ENCODE peak calls at places on chromosomes 11 and 22, in eight cellular contexts. One of them, this sample, is unnamed.

GRCh38 chr11:102168483-102168882 is 58.2 kb downstream of the YAP1 start:
- DNase-seq in HCT116: no peak
- DNase-seq in CD8-positive, alpha-beta T cell: no peak
- DNase-seq in HFF-Myc: no peak
- DNase-seq in fibroblast of the aortic adventitia: peak; percentile 27
- DNase-seq in tibial nerve: no peak
- DNase-seq in H7: no peak
- DNase-seq in fibroblast of mammary gland: no peak
- DNase-seq in this sample: peak; percentile 72

GRCh38 chr11:7889985-7890384 is 41.1 kb downstream of the OR10A6 start:
- DNase-seq in HCT116: no peak
- DNase-seq in CD8-positive, alpha-beta T cell: no peak
- DNase-seq in HFF-Myc: no peak
- DNase-seq in fibroblast of the aortic adventitia: no peak
- DNase-seq in tibial nerve: no peak
- DNase-seq in H7: no peak
- DNase-seq in fibroblast of mammary gland: no peak
- DNase-seq in this sample: no peak

GRCh38 chr22:38878001-38878400 is 6.0 kb upstream of the CBX6 start:
- DNase-seq in HCT116: no peak
- DNase-seq in CD8-positive, alpha-beta T cell: no peak
- DNase-seq in HFF-Myc: no peak
- DNase-seq in fibroblast of the aortic adventitia: no peak
- DNase-seq in tibial nerve: no peak
- DNase-seq in H7: no peak
- DNase-seq in fibroblast of mammary gland: no peak
- DNase-seq in this sample: no peak

GRCh38 chr22:33726294-33726711 is 194.0 kb downstream of the LARGE1 start:
- DNase-seq in HCT116: no peak
- DNase-seq in CD8-positive, alpha-beta T cell: no peak
- DNase-seq in HFF-Myc: peak; percentile 66
- DNase-seq in fibroblast of the aortic adventitia: peak; percentile 87
- DNase-seq in tibial nerve: no peak
- DNase-seq in H7: no peak
- DNase-seq in fibroblast of mammary gland: peak; percentile 65
- DNase-seq in this sample: no peak

GRCh38 chr11:58786693-58787092 is 55.0 kb upstream of the GLYAT start:
- DNase-seq in HCT116: no peak
- DNase-seq in CD8-positive, alpha-beta T cell: no peak
- DNase-seq in HFF-Myc: no peak
- DNase-seq in fibroblast of the aortic adventitia: no peak
- DNase-seq in tibial nerve: no peak
- DNase-seq in H7: no peak
- DNase-seq in fibroblast of mammary gland: peak; percentile 15
- DNase-seq in this sample: no peak

GRCh38 chr11:108148549-108148948 is 27.2 kb downstream of the ACAT1 start:
- DNase-seq in HCT116: no peak
- DNase-seq in CD8-positive, alpha-beta T cell: no peak
- DNase-seq in HFF-Myc: no peak
- DNase-seq in fibroblast of the aortic adventitia: no peak
- DNase-seq in tibial nerve: no peak
- DNase-seq in H7: no peak
- DNase-seq in fibroblast of mammary gland: no peak
- DNase-seq in this sample: no peak

GRCh38 chr11:61924016-61924360 is 6.6 kb upstream of the RAB3IL1 start:
- DNase-seq in HCT116: no peak
- DNase-seq in CD8-positive, alpha-beta T cell: no peak
- DNase-seq in HFF-Myc: no peak
- DNase-seq in fibroblast of the aortic adventitia: no peak
- DNase-seq in tibial nerve: no peak
- DNase-seq in H7: no peak
- DNase-seq in fibroblast of mammary gland: no peak
- DNase-seq in this sample: no peak

GRCh38 chr11:65380460-65381126 is 1.9 kb downstream of the SLC25A45 start:
- DNase-seq in HCT116: no peak
- DNase-seq in CD8-positive, alpha-beta T cell: no peak
- DNase-seq in HFF-Myc: no peak
- DNase-seq in fibroblast of the aortic adventitia: no peak
- DNase-seq in tibial nerve: no peak
- DNase-seq in H7: peak; percentile 52
- DNase-seq in fibroblast of mammary gland: no peak
- DNase-seq in this sample: no peak

GRCh38 chr11:107740256-107740655 is 28.4 kb upstream of the SLN start:
- DNase-seq in HCT116: no peak
- DNase-seq in CD8-positive, alpha-beta T cell: no peak
- DNase-seq in HFF-Myc: no peak
- DNase-seq in fibroblast of the aortic adventitia: no peak
- DNase-seq in tibial nerve: no peak
- DNase-seq in H7: no peak
- DNase-seq in fibroblast of mammary gland: peak; percentile 67
- DNase-seq in this sample: no peak

DNA sequence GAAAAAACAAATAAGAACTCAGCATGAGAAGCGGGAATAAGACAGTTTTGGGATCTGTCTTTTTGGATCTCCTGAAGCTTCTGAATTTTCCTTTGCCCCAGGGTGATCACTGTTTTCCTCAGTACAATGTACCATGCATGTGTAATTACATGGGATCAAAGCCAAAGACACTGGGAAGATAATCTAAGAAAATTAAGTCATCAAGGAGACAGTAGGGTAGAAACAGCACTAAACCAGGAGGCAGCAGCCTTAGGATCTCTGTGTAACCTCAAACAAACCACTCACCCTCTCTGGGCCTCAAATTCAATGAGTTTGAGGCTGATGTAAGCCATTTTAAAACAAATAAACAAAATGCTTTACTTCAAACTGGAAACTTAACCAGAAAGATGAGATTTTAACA is 77.1 kb downstream of the RAB30 start:
- DNase-seq in HCT116: no peak
- DNase-seq in CD8-positive, alpha-beta T cell: no peak
- DNase-seq in HFF-Myc: no peak
- DNase-seq in fibroblast of the aortic adventitia: peak; percentile 10
- DNase-seq in tibial nerve: no peak
- DNase-seq in H7: no peak
- DNase-seq in fibroblast of mammary gland: peak; percentile 45
- DNase-seq in this sample: no peak
- H3K4me3 ChIP-seq in HCT116: no peak overlapping the region
- H3K4me3 ChIP-seq in CD8-positive, alpha-beta T cell: no peak overlapping the region
- H3K4me3 ChIP-seq in HFF-Myc: no peak overlapping the region
- H3K4me3 ChIP-seq in fibroblast of the aortic adventitia: no peak overlapping the region
- H3K4me3 ChIP-seq in tibial nerve: no peak overlapping the region
- H3K4me3 ChIP-seq in H7: no peak overlapping the region
- H3K4me3 ChIP-seq in fibroblast of mammary gland: no peak overlapping the region
- H3K4me3 ChIP-seq in this sample: no peak overlapping the region

GRCh38 chr11:37264060-37264459 is 666.0 kb upstream of the RAG2 start:
- DNase-seq in HCT116: no peak
- DNase-seq in CD8-positive, alpha-beta T cell: no peak
- DNase-seq in HFF-Myc: no peak
- DNase-seq in fibroblast of the aortic adventitia: no peak
- DNase-seq in tibial nerve: no peak
- DNase-seq in H7: no peak
- DNase-seq in fibroblast of mammary gland: no peak
- DNase-seq in this sample: no peak
- H3K4me3 ChIP-seq in HCT116: no peak overlapping the region
- H3K4me3 ChIP-seq in CD8-positive, alpha-beta T cell: no peak overlapping the region
- H3K4me3 ChIP-seq in HFF-Myc: no peak overlapping the region
- H3K4me3 ChIP-seq in fibroblast of the aortic adventitia: no peak overlapping the region
- H3K4me3 ChIP-seq in tibial nerve: no peak overlapping the region
- H3K4me3 ChIP-seq in H7: no peak overlapping the region
- H3K4me3 ChIP-seq in fibroblast of mammary gland: no peak overlapping the region
- H3K4me3 ChIP-seq in this sample: no peak overlapping the region

GRCh38 chr22:45640941-45641621 is 30.6 kb upstream of the ATXN10 start:
- DNase-seq in HCT116: no peak
- DNase-seq in CD8-positive, alpha-beta T cell: no peak
- DNase-seq in HFF-Myc: no peak
- DNase-seq in fibroblast of the aortic adventitia: no peak
- DNase-seq in tibial nerve: no peak
- DNase-seq in H7: no peak
- DNase-seq in fibroblast of mammary gland: no peak
- DNase-seq in this sample: no peak

GRCh38 chr22:45638197-45638596 is 33.4 kb upstream of the ATXN10 start:
- DNase-seq in HCT116: no peak
- DNase-seq in CD8-positive, alpha-beta T cell: no peak
- DNase-seq in HFF-Myc: no peak
- DNase-seq in fibroblast of the aortic adventitia: no peak
- DNase-seq in tibial nerve: no peak
- DNase-seq in H7: no peak
- DNase-seq in fibroblast of mammary gland: no peak
- DNase-seq in this sample: no peak

GRCh38 chr22:45640291-45640940 is 31.2 kb upstream of the ATXN10 start:
- DNase-seq in HCT116: no peak
- DNase-seq in CD8-positive, alpha-beta T cell: no peak
- DNase-seq in HFF-Myc: no peak
- DNase-seq in fibroblast of the aortic adventitia: no peak
- DNase-seq in tibial nerve: no peak
- DNase-seq in H7: peak; percentile 55
- DNase-seq in fibroblast of mammary gland: no peak
- DNase-seq in this sample: no peak

GRCh38 chr22:45639747-45640102 is 31.9 kb upstream of the ATXN10 start:
- DNase-seq in HCT116: no peak
- DNase-seq in CD8-positive, alpha-beta T cell: no peak
- DNase-seq in HFF-Myc: no peak
- DNase-seq in fibroblast of the aortic adventitia: no peak
- DNase-seq in tibial nerve: no peak
- DNase-seq in H7: no peak
- DNase-seq in fibroblast of mammary gland: no peak
- DNase-seq in this sample: no peak

GRCh38 chr22:45638834-45639746 is 32.5 kb upstream of the ATXN10 start:
- DNase-seq in HCT116: peak; percentile 49
- DNase-seq in CD8-positive, alpha-beta T cell: no peak
- DNase-seq in HFF-Myc: no peak
- DNase-seq in fibroblast of the aortic adventitia: peak; percentile 69
- DNase-seq in tibial nerve: peak; percentile 38
- DNase-seq in H7: peak; percentile 50
- DNase-seq in fibroblast of mammary gland: peak; percentile 69
- DNase-seq in this sample: no peak
- H3K4me3 ChIP-seq in HCT116: peak overlapping the region; percentile 42
- H3K4me3 ChIP-seq in CD8-positive, alpha-beta T cell: no peak overlapping the region
- H3K4me3 ChIP-seq in HFF-Myc: no peak overlapping the region
- H3K4me3 ChIP-seq in fibroblast of the aortic adventitia: no peak overlapping the region
- H3K4me3 ChIP-seq in tibial nerve: no peak overlapping the region
- H3K4me3 ChIP-seq in H7: no peak overlapping the region
- H3K4me3 ChIP-seq in fibroblast of mammary gland: no peak overlapping the region
- H3K4me3 ChIP-seq in this sample: no peak overlapping the region

GRCh38 chr11:127737499-127737898 is 736.9 kb upstream of the KIRREL3 start:
- DNase-seq in HCT116: no peak
- DNase-seq in CD8-positive, alpha-beta T cell: no peak
- DNase-seq in HFF-Myc: no peak
- DNase-seq in fibroblast of the aortic adventitia: no peak
- DNase-seq in tibial nerve: no peak
- DNase-seq in H7: no peak
- DNase-seq in fibroblast of mammary gland: no peak
- DNase-seq in this sample: no peak

GRCh38 chr11:127733552-127733951 is 733.0 kb upstream of the KIRREL3 start:
- DNase-seq in HCT116: no peak
- DNase-seq in CD8-positive, alpha-beta T cell: no peak
- DNase-seq in HFF-Myc: no peak
- DNase-seq in fibroblast of the aortic adventitia: no peak
- DNase-seq in tibial nerve: no peak
- DNase-seq in H7: no peak
- DNase-seq in fibroblast of mammary gland: no peak
- DNase-seq in this sample: peak; percentile 85
- H3K4me3 ChIP-seq in HCT116: no peak overlapping the region
- H3K4me3 ChIP-seq in CD8-positive, alpha-beta T cell: no peak overlapping the region
- H3K4me3 ChIP-seq in HFF-Myc: no peak overlapping the region
- H3K4me3 ChIP-seq in fibroblast of the aortic adventitia: no peak overlapping the region
- H3K4me3 ChIP-seq in tibial nerve: no peak overlapping the region
- H3K4me3 ChIP-seq in H7: no peak overlapping the region
- H3K4me3 ChIP-seq in fibroblast of mammary gland: no peak overlapping the region
- H3K4me3 ChIP-seq in this sample: no peak overlapping the region

GRCh38 chr11:122976396-122976733 is 5.3 kb downstream of the BSX start:
- DNase-seq in HCT116: no peak
- DNase-seq in CD8-positive, alpha-beta T cell: no peak
- DNase-seq in HFF-Myc: no peak
- DNase-seq in fibroblast of the aortic adventitia: no peak
- DNase-seq in tibial nerve: no peak
- DNase-seq in H7: peak; percentile 47
- DNase-seq in fibroblast of mammary gland: no peak
- DNase-seq in this sample: no peak

GRCh38 chr11:122979103-122979814 is 2.4 kb downstream of the BSX start:
- DNase-seq in HCT116: no peak
- DNase-seq in CD8-positive, alpha-beta T cell: no peak
- DNase-seq in HFF-Myc: no peak
- DNase-seq in fibroblast of the aortic adventitia: no peak
- DNase-seq in tibial nerve: no peak
- DNase-seq in H7: peak; percentile 71
- DNase-seq in fibroblast of mammary gland: no peak
- DNase-seq in this sample: peak; percentile 18

GRCh38 chr11:122978303-122978620 is 3.4 kb downstream of the BSX start:
- DNase-seq in HCT116: no peak
- DNase-seq in CD8-positive, alpha-beta T cell: no peak
- DNase-seq in HFF-Myc: no peak
- DNase-seq in fibroblast of the aortic adventitia: no peak
- DNase-seq in tibial nerve: no peak
- DNase-seq in H7: no peak
- DNase-seq in fibroblast of mammary gland: no peak
- DNase-seq in this sample: peak; percentile 12

GRCh38 chr11:122976734-122977454 is 4.7 kb downstream of the BSX start:
- DNase-seq in HCT116: no peak
- DNase-seq in CD8-positive, alpha-beta T cell: no peak
- DNase-seq in HFF-Myc: no peak
- DNase-seq in fibroblast of the aortic adventitia: no peak
- DNase-seq in tibial nerve: no peak
- DNase-seq in H7: peak; percentile 81
- DNase-seq in fibroblast of mammary gland: no peak
- DNase-seq in this sample: peak; percentile 57

DNA sequence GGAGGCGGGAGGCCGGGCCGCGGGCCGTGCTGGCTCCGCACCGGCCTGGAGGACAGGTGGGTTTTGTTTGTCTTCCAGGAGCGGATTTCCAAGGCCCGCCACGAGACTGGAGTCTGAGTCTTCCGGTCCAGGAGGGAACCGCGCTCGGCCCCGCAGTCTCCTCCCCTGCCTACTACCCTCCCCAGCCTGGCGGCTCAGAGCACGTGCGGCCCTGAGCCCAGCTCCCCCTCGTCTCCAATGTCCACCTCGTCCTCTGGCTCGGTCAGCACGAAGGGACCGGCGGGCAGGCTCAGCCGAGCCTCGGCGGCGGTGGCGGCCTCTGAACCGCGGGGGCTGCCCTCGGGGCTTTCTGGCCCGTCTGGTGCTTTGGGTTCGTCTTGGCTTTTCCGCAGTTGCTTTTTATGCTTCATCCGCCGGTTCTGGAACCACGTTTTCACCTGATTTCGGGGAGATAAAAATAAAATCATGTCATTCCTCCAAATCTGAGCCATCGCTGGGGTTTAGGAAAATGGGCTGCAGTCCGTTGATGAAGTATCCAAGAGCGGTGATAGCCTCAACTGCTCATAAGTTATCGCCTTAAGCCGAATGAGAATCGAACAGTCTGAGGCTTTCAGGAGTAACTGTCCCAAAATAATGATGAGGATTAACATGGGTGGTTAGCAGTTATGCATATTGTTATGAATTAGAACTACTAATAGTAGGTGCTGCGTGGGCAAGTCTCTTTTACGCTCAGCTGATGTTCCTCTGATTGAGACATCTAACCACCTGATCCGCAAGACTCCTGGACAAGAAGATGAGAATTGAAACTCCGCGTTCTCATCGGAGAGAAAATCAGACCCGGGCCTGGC is 4.0 kb downstream of the BSX start:
- DNase-seq in HCT116: no peak
- DNase-seq in CD8-positive, alpha-beta T cell: no peak
- DNase-seq in HFF-Myc: no peak
- DNase-seq in fibroblast of the aortic adventitia: no peak
- DNase-seq in tibial nerve: no peak
- DNase-seq in H7: peak; percentile 88
- DNase-seq in fibroblast of mammary gland: no peak
- DNase-seq in this sample: peak; percentile 64
- H3K4me3 ChIP-seq in HCT116: no peak overlapping the region
- H3K4me3 ChIP-seq in CD8-positive, alpha-beta T cell: peak overlapping the region; percentile 18
- H3K4me3 ChIP-seq in HFF-Myc: no peak overlapping the region
- H3K4me3 ChIP-seq in fibroblast of the aortic adventitia: no peak overlapping the region
- H3K4me3 ChIP-seq in tibial nerve: peak overlapping the region; percentile 37
- H3K4me3 ChIP-seq in H7: peak overlapping the region; percentile 49
- H3K4me3 ChIP-seq in fibroblast of mammary gland: no peak overlapping the region
- H3K4me3 ChIP-seq in this sample: no peak overlapping the region